ENCODE peak calls at places on chromosomes 16 and 17, in six cellular contexts. V, A, H, I, U and Z are unnamed samples.

GRCh38 chr17:521561-522325 is 169.1 kb upstream of the RPH3AL start:
- DNase-seq in H (no peak), U (no peak), V (no peak), A (no peak), I (no peak), Z (no peak)

GRCh38 chr16:87086156-87086555 is 231.0 kb downstream of the C16orf95 start:
- DNase-seq in I (no peak), H (no peak), U (no peak), V (no peak), A (no peak), Z (no peak)

GRCh38 chr16:17224859-17225258 is 245.9 kb downstream of the XYLT1 start:
- DNase-seq in H (no peak), A (no peak), I (no peak), U (no peak), V (no peak), Z (no peak)

GRCh38 chr16:3246002-3246401 is 10.4 kb downstream of the MEFV start:
- DNase-seq in A (no peak), V (peak), H (peak), U (no peak), I (no peak), Z (no peak)

GRCh38 chr17:63150994-63151464 is 185.0 kb downstream of the TANC2 start:
- DNase-seq in U (no peak), V (peak), I (no peak), A (no peak), H (no peak), Z (no peak)

GRCh38 chr16:59397638-59398037 is 663.5 kb upstream of the GOT2 start:
- DNase-seq in V (no peak), I (no peak), A (no peak), H (no peak), U (no peak), Z (no peak)

GRCh38 chr16:77971306-77972131 is 50.8 kb upstream of the CLEC3A start:
- DNase-seq in U (peak), A (peak), I (no peak), V (peak), H (peak), Z (peak)

GRCh38 chr17:10121971-10122707 is 76.3 kb downstream of the GAS7 start:
- DNase-seq in H (no peak), V (no peak), U (no peak), I (peak), A (no peak), Z (no peak)

GRCh38 chr16:47928008-47928407 is 227.8 kb downstream of the ABCC12 start:
- DNase-seq in H (peak), I (no peak), V (peak), U (peak), A (no peak), Z (peak)

GRCh38 chr17:17062356-17062755 is 20.1 kb downstream of the MPRIP start:
- DNase-seq in A (no peak), U (no peak), I (no peak), H (no peak), V (no peak), Z (no peak)

GRCh38 chr17:62597150-62597549 is 30.3 kb upstream of the MRC2 start:
- DNase-seq in I (no peak), U (no peak), A (no peak), H (no peak), V (no peak), Z (no peak)

GRCh38 chr17:64599187-64599676 is 62.9 kb downstream of the SMURF2 start:
- DNase-seq in H (no peak), U (peak), I (no peak), A (no peak), V (peak), Z (peak)

GRCh38 chr16:87375426-87376135 is 8.0 kb downstream of the FBXO31 start:
- DNase-seq in I (no peak), H (no peak), A (no peak), V (no peak), U (no peak), Z (no peak)

GRCh38 chr16:74107795-74108610 is 188.6 kb upstream of the PSMD7 start:
- DNase-seq in V (peak), I (peak), A (peak), U (peak), H (peak), Z (peak)

GRCh38 chr17:68196394-68197090 is 51.3 kb upstream of the AMZ2 start:
- DNase-seq in I (no peak), H (no peak), A (no peak), V (no peak), U (no peak), Z (no peak)

GRCh38 chr17:37065486-37066321 is 117.0 kb downstream of the AATF start:
- DNase-seq in A (no peak), U (no peak), I (no peak), H (no peak), V (peak), Z (peak)

GRCh38 chr17:31428111-31428510 is 36.6 kb downstream of the RAB11FIP4 start:
- DNase-seq in I (no peak), A (no peak), H (no peak), U (no peak), V (no peak), Z (peak)

GRCh38 chr16:87959391-87959968 is 8.2 kb downstream of the BANP start:
- DNase-seq in I (no peak), V (no peak), A (no peak), U (peak), H (no peak), Z (no peak)

GRCh38 chr16:81707411-81708321 is 71.4 kb upstream of the PLCG2 start:
- DNase-seq in A (no peak), I (no peak), H (no peak), U (no peak), V (no peak), Z (no peak)

GRCh38 chr17:81930142-81931125 is 2.9 kb upstream of the MAFG start:
- DNase-seq in A (no peak), V (no peak), H (no peak), U (no peak), I (no peak), Z (no peak)

DNA sequence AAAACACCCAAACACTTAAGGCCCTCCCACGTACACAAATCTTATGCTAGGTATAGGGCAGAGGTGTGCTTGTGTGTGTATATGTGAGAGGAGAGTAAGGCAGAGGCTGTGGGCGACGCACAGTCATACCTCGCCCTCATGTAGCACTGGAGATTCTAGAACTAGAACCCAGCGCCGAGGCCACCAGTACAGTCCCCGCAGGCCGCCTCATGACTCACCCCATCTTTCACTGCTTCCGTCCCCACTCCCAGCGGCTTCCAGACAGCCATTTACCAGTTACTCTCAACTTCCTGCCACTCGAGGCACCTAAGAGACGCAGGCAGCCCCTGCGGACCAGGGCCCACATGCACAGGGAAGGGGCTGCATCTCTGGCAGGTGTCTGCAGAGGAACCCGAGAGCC is 23.2 kb upstream of the CYTH1 start:
- DNase-seq in A (no peak), I (no peak), H (no peak), U (no peak), V (no peak), Z (no peak)
- TF ChIP-seq CREB1 in A (no peak), I (no peak), H (no peak), U (no peak), V (no peak), Z (no peak)

GRCh38 chr16:49742428-49743205 is 113.3 kb downstream of the ZNF423 start:
- DNase-seq in H (no peak), I (no peak), A (no peak), U (no peak), V (no peak), Z (no peak)

GRCh38 chr16:49743206-49743470 is 112.8 kb downstream of the ZNF423 start:
- DNase-seq in I (no peak), V (no peak), A (no peak), H (no peak), U (no peak), Z (no peak)

GRCh38 chr16:49744244-49744976 is 111.5 kb downstream of the ZNF423 start:
- DNase-seq in U (no peak), H (no peak), V (no peak), I (no peak), A (no peak), Z (no peak)

GRCh38 chr16:49747654-49748053 is 108.3 kb downstream of the ZNF423 start:
- DNase-seq in V (no peak), I (no peak), U (no peak), H (no peak), A (no peak), Z (no peak)

DNA sequence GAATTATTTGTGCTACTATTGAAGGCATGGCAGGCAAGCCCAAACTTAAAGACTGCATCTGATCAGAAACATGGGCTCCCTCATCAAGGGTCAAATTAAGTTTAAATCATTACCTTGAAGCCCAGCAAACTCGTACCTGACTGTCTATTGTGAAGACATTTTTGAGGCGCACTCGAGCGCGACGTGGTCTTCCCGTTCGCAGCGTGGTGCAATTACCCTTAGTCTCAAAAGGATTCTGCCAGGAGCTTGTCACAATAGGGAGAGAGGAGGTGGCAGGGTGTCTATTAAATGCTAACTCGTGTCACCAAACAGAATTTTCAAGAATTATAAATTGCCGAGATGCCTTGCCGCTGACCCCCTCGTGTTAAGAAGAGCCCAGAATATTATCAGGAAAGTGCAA is 110.5 kb downstream of the ZNF423 start:
- DNase-seq in I (no peak), A (no peak), V (no peak), H (no peak), U (no peak), Z (no peak)
- TF ChIP-seq CREB1 in I (no peak), A (no peak), V (no peak), H (no peak), U (no peak), Z (no peak)

DNA sequence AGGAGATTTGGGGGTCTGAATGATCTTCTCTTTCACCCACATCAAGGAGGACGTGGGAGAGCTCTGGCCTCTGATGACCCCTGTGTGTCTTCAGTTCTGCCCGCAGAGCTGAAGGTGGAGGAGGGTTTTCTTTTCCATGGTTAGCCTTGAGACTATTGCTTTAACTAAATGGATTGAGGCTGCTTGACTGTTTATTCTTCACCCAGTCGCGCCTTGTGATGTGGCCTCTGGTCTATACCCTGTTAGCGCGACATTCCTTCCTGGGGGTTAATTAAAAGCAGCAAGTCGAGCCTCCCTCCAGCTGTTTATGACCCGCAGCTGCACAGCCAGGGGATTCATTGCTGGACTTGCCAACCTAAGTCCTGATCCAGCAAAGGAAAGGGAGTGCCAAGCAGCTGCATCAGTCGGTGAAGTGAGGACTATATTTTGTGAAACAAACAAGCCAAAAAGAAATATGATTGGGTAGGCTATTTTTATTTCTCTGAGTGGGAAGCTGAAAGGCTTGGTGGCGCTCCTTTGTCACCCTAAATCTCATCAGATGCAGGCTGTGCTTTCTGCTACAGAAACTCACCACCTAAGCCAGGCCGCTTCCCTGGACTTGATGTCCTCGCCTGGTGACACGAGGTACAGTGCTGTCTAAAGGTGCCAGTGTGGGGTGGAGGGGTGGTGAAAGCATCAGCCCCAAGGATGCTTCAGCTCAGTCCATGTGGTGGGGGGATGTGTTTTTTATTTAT is 11.0 kb upstream of the SEC14L1 start:
- DNase-seq in V (no peak), H (no peak), U (no peak), I (no peak), A (no peak), Z (no peak)
- TF ChIP-seq CREB1 in V (no peak), H (no peak), U (no peak), I (no peak), A (no peak), Z (no peak)

GRCh38 chr16:57883480-57883879 is 81.2 kb upstream of the KIFC3 start:
- DNase-seq in U (no peak), H (no peak), A (no peak), V (no peak), I (no peak), Z (no peak)
- TF ChIP-seq CREB1 in U (no peak), H (no peak), A (no peak), V (no peak), I (no peak), Z (no peak)

GRCh38 chr17:1562178-1562643 is 381 bp downstream of the PITPNA start:
- DNase-seq in I (no peak), A (no peak), H (no peak), V (peak), U (peak), Z (no peak)
- TF ChIP-seq CREB1 in I (no peak), A (no peak), H (no peak), V (no peak), U (no peak), Z (no peak)

GRCh38 chr16:50151322-50151721 is 1.8 kb upstream of the TENT4B start:
- DNase-seq in V (no peak), U (no peak), I (no peak), H (no peak), A (no peak), Z (no peak)
- TF ChIP-seq CREB1 in V (no peak), U (no peak), I (no peak), H (no peak), A (no peak), Z (no peak)

GRCh38 chr17:70353408-70354092 is 184.2 kb downstream of the KCNJ2 start:
- DNase-seq in V (no peak), U (no peak), H (no peak), I (no peak), A (no peak), Z (no peak)
- TF ChIP-seq CREB1 in V (no peak), U (no peak), H (no peak), I (no peak), A (no peak), Z (no peak)

GRCh38 chr16:67801889-67802288 is 4.5 kb downstream of the RANBP10 start:
- DNase-seq in I (peak), H (no peak), A (no peak), V (no peak), U (no peak), Z (no peak)
- TF ChIP-seq CREB1 in I (peak), H (no peak), A (no peak), V (no peak), U (no peak), Z (no peak)

DNA sequence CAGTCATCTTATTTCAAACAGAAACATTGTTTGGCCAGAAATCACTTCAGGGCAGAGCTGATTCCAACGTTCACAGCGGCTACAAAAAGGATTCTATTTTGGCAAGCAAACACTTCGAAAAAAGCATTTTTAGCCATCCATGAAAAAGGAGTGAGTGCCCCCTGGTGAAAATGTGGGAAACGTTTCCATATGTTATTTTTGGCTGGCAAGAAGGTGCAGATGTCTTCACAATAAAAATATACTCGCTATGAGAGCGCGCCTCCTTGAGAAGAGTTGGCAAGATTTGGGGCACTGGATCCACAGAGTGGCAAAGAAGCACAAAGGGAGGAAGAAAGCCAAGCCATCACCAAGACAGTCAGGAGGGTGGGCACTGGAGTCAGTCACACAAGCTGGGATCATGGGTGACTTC is 191.1 kb downstream of the CHD9NB start:
- DNase-seq in I (no peak), V (peak), A (peak), H (peak), U (no peak), Z (peak)
- TF ChIP-seq CREB1 in I (no peak), V (no peak), A (no peak), H (no peak), U (no peak), Z (no peak)